ENCODE peak calls at places on chromosomes 7 and 10, in seven cellular contexts. R is pancreas; V is sigmoid colon; T is cardiac muscle cell; D is Peyer's patch; E is CD4-positive, alpha-beta T cell; U is body of pancreas. Q is an unnamed sample.

GRCh38 chr7:31065840-31066239 is 13.7 kb downstream of the ADCYAP1R1 start:
- DNase-seq in E (no peak), U (no peak), T (no peak), D (no peak), V (peak; percentile 35), R (no peak), Q (no peak)

GRCh38 chr7:64665980-64666674 is at the start of gene ZNF107:
- DNase-seq in E (peak; percentile 75), U (peak; percentile 86), V (peak; percentile 98), T (peak; percentile 95), D (peak; percentile 97), R (peak; percentile 86), Q (peak; percentile 71)

GRCh38 chr10:120950103-120950561 is 99.0 kb downstream of the WDR11 start:
- DNase-seq in D (no peak), E (no peak), T (peak; percentile 45), U (no peak), V (no peak), R (no peak), Q (no peak)

GRCh38 chr7:36726806-36727503 is 2.7 kb upstream of the AOAH start:
- DNase-seq in V (no peak), R (no peak), E (no peak), T (no peak), D (no peak), U (no peak), Q (no peak)

GRCh38 chr10:35079763-35080162 is 10.4 kb downstream of the CUL2 start:
- DNase-seq in D (no peak), E (no peak), U (no peak), V (no peak), T (peak; percentile 72), R (no peak), Q (no peak)

GRCh38 chr10:69071610-69072009 is 16.3 kb upstream of the SRGN start:
- DNase-seq in V (peak; percentile 13), E (no peak), U (no peak), D (no peak), R (no peak), T (no peak), Q (no peak)

GRCh38 chr7:98294798-98295382 is 13.4 kb downstream of the BRI3 start:
- DNase-seq in E (no peak), U (peak; percentile 78), D (peak; percentile 77), R (peak; percentile 77), V (no peak), T (peak; percentile 66), Q (no peak)

GRCh38 chr7:118845787-118846186 is 621.3 kb downstream of the ANKRD7 start:
- DNase-seq in R (no peak), E (no peak), D (no peak), T (no peak), U (no peak), V (no peak), Q (no peak)

GRCh38 chr10:43225004-43225786 is 41.7 kb downstream of the RASGEF1A start:
- DNase-seq in E (no peak), T (no peak), R (no peak), D (peak; percentile 45), U (peak; percentile 5), V (no peak), Q (no peak)

GRCh38 chr7:136870799-136871487 is 2.5 kb downstream of the CHRM2 start:
- DNase-seq in U (no peak), D (no peak), V (peak; percentile 64), T (peak; percentile 6), R (no peak), E (no peak), Q (no peak)

GRCh38 chr10:121734517-121735137 is 136.4 kb upstream of the FGFR2 start:
- DNase-seq in T (peak; percentile 32), V (no peak), D (no peak), E (no peak), R (peak; percentile 17), U (peak; percentile 26), Q (no peak)

GRCh38 chr10:27998954-27999275 is at the start of gene ODAD2:
- DNase-seq in R (no peak), E (no peak), T (no peak), D (no peak), V (no peak), U (no peak), Q (no peak)

GRCh38 chr10:31929260-31929985 is 792 bp upstream of the ARHGAP12 start:
- DNase-seq in U (peak; percentile 83), D (peak; percentile 86), V (peak; percentile 85), T (peak; percentile 27), E (no peak), R (peak; percentile 74), Q (peak; percentile 74)

GRCh38 chr7:130349911-130350782 is 5.5 kb downstream of the CPA5 start:
- DNase-seq in T (peak; percentile 79), U (no peak), R (no peak), E (no peak), V (no peak), D (no peak), Q (no peak)

GRCh38 chr7:132279718-132280117 is 296.6 kb downstream of the PLXNA4 start:
- DNase-seq in E (no peak), T (no peak), U (no peak), D (no peak), R (no peak), V (no peak), Q (no peak)

DNA sequence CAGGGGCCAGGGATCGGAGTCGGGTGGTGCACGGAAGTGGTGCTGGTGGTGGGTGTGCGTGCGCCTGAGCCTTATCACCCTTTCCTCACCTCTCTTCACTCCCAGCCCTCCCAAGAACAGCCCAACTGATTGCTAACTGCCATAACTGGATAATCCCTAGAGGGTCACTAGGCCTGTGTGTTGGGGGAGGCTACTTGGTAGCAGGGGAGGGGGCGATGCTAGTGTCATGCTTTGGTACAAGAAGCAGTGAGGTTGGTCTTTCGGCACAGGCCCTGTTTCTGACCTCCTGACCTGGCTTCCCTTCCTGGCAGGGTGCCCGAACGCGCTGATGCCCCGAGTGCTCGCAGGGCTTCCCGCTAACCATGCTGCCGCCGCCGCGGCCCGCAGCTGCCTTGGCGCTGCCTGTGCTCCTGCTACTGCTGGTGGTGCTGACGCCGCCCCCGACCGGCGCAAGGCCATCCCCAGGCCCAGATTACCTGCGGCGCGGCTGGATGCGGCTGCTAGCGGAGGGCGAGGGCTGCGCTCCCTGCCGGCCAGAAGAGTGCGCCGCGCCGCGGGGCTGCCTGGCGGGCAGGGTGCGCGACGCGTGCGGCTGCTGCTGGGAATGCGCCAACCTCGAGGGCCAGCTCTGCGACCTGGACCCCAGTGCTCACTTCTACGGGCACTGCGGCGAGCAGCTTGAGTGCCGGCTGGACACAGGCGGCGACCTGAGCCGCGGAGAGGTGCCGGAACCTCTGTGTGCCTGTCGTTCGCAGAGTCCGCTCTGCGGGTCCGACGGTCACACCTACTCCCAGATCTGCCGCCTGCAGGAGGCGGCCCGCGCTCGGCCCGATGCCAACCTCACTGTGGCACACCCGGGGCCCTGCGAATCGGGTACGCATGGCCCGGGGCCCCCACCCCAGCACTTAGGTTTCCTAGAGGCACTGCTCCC is 707 bp downstream of the KAZALD1 start:
- DNase-seq in E (peak; percentile 37), T (peak; percentile 59), D (peak; percentile 80), U (peak; percentile 66), R (peak; percentile 64), V (peak; percentile 71), Q (no peak)
- H3K27ac ChIP-seq in E (no peak overlapping the region), T (peak overlapping the region; percentile 99), D (peak overlapping the region; percentile 92), U (peak overlapping the region; percentile 20), R (no peak overlapping the region), V (peak overlapping the region; percentile 95), Q (no peak overlapping the region)

GRCh38 chr10:8006274-8006999 is 48.1 kb upstream of the GATA3 start:
- DNase-seq in V (no peak), R (no peak), D (no peak), T (no peak), E (no peak), U (no peak), Q (no peak)
- H3K27ac ChIP-seq in V (no peak overlapping the region), R (no peak overlapping the region), D (no peak overlapping the region), T (no peak overlapping the region), E (no peak overlapping the region), U (no peak overlapping the region), Q (no peak overlapping the region)

GRCh38 chr7:140989068-140989467 is 25.7 kb downstream of the MRPS33 start:
- DNase-seq in T (no peak), E (no peak), D (no peak), R (no peak), U (no peak), V (no peak), Q (no peak)

GRCh38 chr7:140982508-140982907 is 32.2 kb downstream of the MRPS33 start:
- DNase-seq in E (no peak), U (no peak), R (no peak), V (no peak), T (no peak), D (no peak), Q (no peak)

DNA sequence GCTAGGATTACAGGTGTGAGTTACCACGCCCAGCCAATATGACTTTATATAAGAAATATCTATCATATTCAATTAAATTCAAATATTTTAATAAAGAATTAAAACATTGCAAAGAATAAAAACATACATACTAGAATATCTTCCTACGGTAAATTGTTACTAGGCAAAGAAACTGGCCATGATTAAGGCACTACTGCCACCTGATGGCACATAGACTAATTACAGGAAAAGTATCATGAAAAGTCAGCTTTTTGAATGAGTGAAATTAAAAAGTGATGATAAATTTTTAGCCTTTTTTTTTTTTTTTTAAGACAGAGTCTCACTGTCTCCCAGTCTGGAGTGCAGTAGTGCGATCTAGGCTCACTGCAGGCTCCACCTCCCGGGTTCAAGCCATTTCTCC is 30.9 kb downstream of the MRPS33 start:
- DNase-seq in V (no peak), T (no peak), U (no peak), R (no peak), E (no peak), D (no peak), Q (no peak)
- H3K27ac ChIP-seq in V (no peak overlapping the region), T (no peak overlapping the region), U (no peak overlapping the region), R (no peak overlapping the region), E (no peak overlapping the region), D (no peak overlapping the region), Q (no peak overlapping the region)

GRCh38 chr10:19825690-19826089 is 9.5 kb downstream of the PLXDC2 start:
- DNase-seq in E (no peak), D (no peak), T (no peak), U (no peak), V (no peak), R (no peak), Q (no peak)
- H3K27ac ChIP-seq in E (no peak overlapping the region), D (no peak overlapping the region), T (no peak overlapping the region), U (no peak overlapping the region), V (peak overlapping the region; percentile 47), R (no peak overlapping the region), Q (peak overlapping the region; percentile 24)

DNA sequence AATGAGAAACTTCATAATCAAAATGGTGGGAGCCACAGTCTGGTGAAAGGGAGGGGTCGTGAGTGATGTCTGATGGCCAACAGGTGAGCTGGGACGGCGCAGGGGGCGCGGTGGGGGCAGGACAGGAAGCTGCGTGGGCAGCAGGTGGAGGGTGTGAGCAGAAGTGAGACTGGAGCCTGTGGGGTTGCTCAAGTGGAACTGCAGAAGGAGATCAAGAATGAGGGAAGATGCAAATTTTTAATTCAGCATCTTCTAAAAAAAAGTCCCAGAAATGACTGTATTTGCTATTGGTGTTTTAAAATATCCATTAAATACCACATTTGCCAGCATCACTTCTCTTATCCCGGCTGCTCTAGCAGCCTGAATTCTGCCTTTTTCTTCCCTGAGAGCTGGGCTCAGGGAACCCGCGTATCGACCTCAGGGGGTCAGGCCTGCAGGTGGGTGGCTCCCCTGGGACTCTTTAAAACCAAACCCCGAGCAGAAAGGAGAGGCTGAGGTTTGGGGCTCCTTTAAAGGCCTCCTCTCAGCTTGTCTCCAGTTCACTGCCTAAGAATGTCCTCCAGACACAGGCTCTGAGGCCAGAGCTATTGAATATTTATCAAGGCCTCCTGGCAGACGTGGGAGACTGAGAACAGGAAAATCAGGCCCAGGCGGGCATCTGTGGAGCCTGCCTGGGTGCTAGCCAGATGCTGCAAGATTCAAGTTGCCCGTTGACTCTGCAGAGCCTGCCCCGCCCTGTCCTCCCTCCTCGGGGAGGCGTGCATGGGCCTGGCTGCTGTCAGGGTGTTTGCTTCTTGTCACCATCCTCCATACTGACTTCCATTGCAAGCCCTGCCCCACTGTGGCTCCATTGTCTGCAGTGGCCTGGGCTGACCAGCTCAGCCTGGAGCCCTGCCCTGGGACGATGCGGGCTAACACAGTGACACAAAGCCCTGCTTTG is 53.9 kb downstream of the SYPL1 start:
- DNase-seq in R (peak; percentile 67), V (peak; percentile 95), T (no peak), E (no peak), U (peak; percentile 76), D (peak; percentile 87), Q (peak; percentile 58)
- H3K27ac ChIP-seq in R (no peak overlapping the region), V (peak overlapping the region; percentile 72), T (no peak overlapping the region), E (no peak overlapping the region), U (peak overlapping the region; percentile 52), D (peak overlapping the region; percentile 68), Q (peak overlapping the region; percentile 88)

Q was measured in caudate nucleus.